ENCODE peak calls at places on chromosome 18, in nine cellular contexts. S is A549, V is tibial nerve, Y is tibial artery, F is fibroblast of lung, Z is cardiac fibroblast, R is fibroblast of the aortic adventitia, B is testis, M is neural progenitor cell. H is an unnamed sample.

GRCh38 chr18:26233208-26233607 is 7.0 kb downstream of the TAF4B start:
- DNase-seq in B (no peak), S (no peak), Z (no peak), V (no peak), F (no peak), Y (no peak), M (peak), R (no peak), H (no peak)

GRCh38 chr18:24792164-24792563 is 331.7 kb downstream of the HRH4 start:
- DNase-seq in S (no peak), B (no peak), F (no peak), Y (no peak), V (no peak), M (peak), Z (no peak), R (peak), H (no peak)

GRCh38 chr18:62325806-62326645 is 916 bp downstream of the TNFRSF11A start:
- DNase-seq in F (peak), R (no peak), V (no peak), B (no peak), S (peak), Z (peak), M (peak), Y (no peak), H (no peak)

GRCh38 chr18:57275111-57275510 is 77.2 kb upstream of the ST8SIA3 start:
- DNase-seq in S (no peak), V (no peak), Y (no peak), F (no peak), R (no peak), B (no peak), Z (no peak), M (no peak), H (no peak)

GRCh38 chr18:77087391-77088141 is 45.0 kb downstream of the MBP start:
- DNase-seq in M (peak), R (peak), F (peak), B (peak), Z (peak), V (no peak), S (no peak), Y (no peak), H (no peak)

GRCh38 chr18:11112218-11112750 is 37.1 kb downstream of the PIEZO2 start:
- DNase-seq in V (no peak), F (no peak), S (no peak), R (no peak), M (no peak), Y (no peak), B (no peak), Z (no peak), H (no peak)

GRCh38 chr18:26540041-26540628 is 8.2 kb downstream of the KCTD1 start:
- DNase-seq in V (no peak), Z (peak), R (peak), Y (no peak), M (no peak), S (no peak), B (no peak), F (peak), H (peak)

GRCh38 chr18:11987527-11987926 is 6.2 kb downstream of the IMPA2 start:
- DNase-seq in F (no peak), Z (peak), R (peak), M (no peak), B (no peak), S (no peak), V (no peak), Y (no peak), H (no peak)

GRCh38 chr18:1480309-1480708 is 575.6 kb downstream of the ADCYAP1 start:
- DNase-seq in V (no peak), M (no peak), Z (no peak), R (no peak), S (no peak), Y (no peak), B (no peak), F (no peak), H (no peak)

GRCh38 chr18:12860530-12860929 is 23.5 kb downstream of the PTPN2 start:
- DNase-seq in S (no peak), Z (no peak), V (no peak), F (no peak), B (no peak), M (no peak), Y (no peak), R (no peak), H (no peak)

GRCh38 chr18:50126466-50126865 is 68.5 kb downstream of the MYO5B start:
- DNase-seq in Y (no peak), Z (no peak), S (no peak), R (no peak), M (no peak), B (no peak), V (no peak), F (no peak), H (no peak)

GRCh38 chr18:33146009-33146408 is 294.5 kb downstream of the CCDC178 start:
- DNase-seq in Z (no peak), V (no peak), S (no peak), Y (no peak), B (no peak), M (no peak), R (no peak), F (no peak), H (no peak)

GRCh38 chr18:30954262-30954661 is 88.3 kb downstream of the DSC3 start:
- DNase-seq in V (no peak), F (no peak), S (no peak), R (no peak), B (no peak), M (no peak), Z (no peak), Y (no peak), H (no peak)
- TF ChIP-seq CTCF in V (no peak), F (no peak), S (no peak), R (no peak), B (no peak), M (no peak), Z (no peak), Y (no peak), H (no peak)

GRCh38 chr18:9838144-9838877 is 47.5 kb upstream of the TXNDC2 start:
- DNase-seq in B (no peak), F (peak), V (no peak), R (no peak), Y (no peak), M (peak), Z (no peak), S (no peak), H (peak)

GRCh38 chr18:9832871-9833270 is 52.9 kb upstream of the TXNDC2 start:
- DNase-seq in M (no peak), F (no peak), B (no peak), S (no peak), R (no peak), Z (no peak), V (no peak), Y (no peak), H (no peak)

GRCh38 chr18:9835796-9836195 is 50.0 kb upstream of the TXNDC2 start:
- DNase-seq in Z (no peak), B (no peak), M (no peak), F (peak), R (no peak), S (no peak), Y (no peak), V (no peak), H (no peak)

GRCh38 chr18:9834551-9834950 is 51.2 kb upstream of the TXNDC2 start:
- DNase-seq in V (no peak), M (no peak), S (no peak), R (no peak), Z (no peak), B (no peak), Y (no peak), F (no peak), H (no peak)

GRCh38 chr18:9835112-9835755 is 50.5 kb upstream of the TXNDC2 start:
- DNase-seq in R (no peak), S (no peak), M (no peak), Y (no peak), Z (no peak), B (no peak), V (no peak), F (peak), H (no peak)
- H3K4me3 ChIP-seq in R (no peak), S (no peak), M (no peak), Y (no peak), Z (no peak), B (no peak), V (no peak), F (no peak), H (no peak)

DNA sequence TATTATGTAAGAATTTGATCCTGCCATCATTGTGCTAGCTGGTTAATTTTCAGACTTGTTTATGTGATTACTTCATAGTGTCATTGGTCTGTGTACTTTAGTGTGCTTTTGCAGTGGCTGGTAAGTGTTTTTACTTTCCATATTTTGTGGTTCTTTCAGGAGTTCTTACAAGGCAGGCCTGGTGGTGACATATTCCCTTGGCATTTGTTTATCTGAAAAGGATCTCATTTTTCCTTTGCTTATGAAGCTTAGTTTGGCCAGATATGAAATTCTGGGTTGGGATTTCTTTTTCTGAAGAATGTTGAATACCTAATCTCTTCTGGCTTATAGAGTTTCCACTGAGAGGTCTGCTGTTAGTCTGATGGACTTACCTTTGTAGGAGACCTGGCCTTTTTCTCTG is 72.8 kb upstream of the MC4R start:
- DNase-seq in F (peak), B (no peak), S (no peak), M (no peak), R (peak), V (no peak), Z (peak), Y (no peak), H (peak)
- TF ChIP-seq CTCF in F (no peak), B (no peak), S (no peak), M (no peak), R (no peak), V (no peak), Z (no peak), Y (no peak), H (no peak)

GRCh38 chr18:63947051-63947790 is 1.9 kb upstream of the HMSD start:
- DNase-seq in S (no peak), Z (no peak), B (no peak), V (no peak), M (no peak), F (no peak), R (no peak), Y (no peak), H (no peak)

GRCh38 chr18:63951302-63951705 is 2.2 kb downstream of the HMSD start:
- DNase-seq in F (peak), B (no peak), S (no peak), R (no peak), Y (no peak), V (no peak), Z (peak), M (no peak), H (no peak)

GRCh38 chr18:63953811-63954210 is 4.7 kb downstream of the HMSD start:
- DNase-seq in V (no peak), B (no peak), S (no peak), Y (no peak), Z (no peak), F (no peak), M (no peak), R (peak), H (no peak)

DNA sequence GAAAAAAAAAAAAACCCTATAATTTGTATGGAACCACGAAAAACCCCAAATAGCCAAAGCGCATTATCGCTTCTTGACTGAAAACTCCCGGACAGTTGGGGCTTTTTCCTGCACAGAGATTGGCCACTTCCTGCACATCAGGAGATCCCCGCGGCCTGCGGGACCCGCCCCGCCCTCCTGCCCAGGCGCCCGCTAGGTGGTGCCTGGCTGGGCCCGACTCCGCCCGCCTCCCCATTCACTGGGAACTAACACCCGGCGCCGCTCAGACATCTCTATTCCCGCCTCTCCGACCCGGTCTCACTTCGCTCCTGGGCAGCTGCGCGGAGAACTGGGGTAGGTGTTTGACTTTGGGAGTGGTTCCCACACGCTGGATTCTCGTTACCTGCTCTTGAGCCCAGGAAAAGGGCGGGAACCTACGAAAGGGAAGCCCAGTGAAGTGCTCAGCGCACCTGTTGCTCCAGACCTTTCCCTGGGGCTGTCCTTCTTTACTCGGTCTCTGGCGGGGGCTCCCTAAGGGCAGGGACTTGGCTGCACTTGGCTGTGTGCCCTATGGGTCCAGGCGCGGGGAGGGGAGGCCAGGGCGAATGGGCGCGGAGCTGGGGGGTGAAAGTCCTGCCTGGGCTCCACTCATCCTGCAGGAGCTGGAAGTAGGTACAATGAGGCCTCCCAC is at the start of gene HMSD:
- DNase-seq in M (peak), R (peak), V (peak), F (peak), S (peak), Y (no peak), Z (peak), B (peak), H (no peak)
- H3K4me3 ChIP-seq in M (peak), R (peak), V (peak), F (peak), S (peak), Y (peak), Z (peak), B (peak), H (no peak)

DNA sequence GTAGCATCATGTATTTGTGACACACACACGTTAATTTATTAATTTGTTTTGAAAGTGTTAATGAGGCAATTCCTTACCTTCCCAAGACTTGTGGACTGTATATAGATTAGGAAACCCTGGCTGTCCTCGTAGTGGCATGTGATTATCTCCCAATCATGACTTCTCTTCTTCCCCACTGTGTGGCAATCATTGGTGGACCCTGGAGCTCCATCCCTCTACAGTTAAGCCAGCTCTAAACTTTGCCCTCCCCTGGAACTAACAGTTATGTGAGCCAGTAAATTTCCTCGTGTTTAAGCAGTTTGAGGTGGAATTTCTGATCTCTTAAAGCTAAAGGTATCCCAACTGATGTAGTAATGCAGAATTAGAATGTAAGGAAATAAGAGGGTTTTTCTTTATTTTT is 22.0 kb downstream of the GALNT1 start:
- DNase-seq in B (no peak), F (no peak), R (no peak), M (no peak), V (no peak), S (no peak), Y (no peak), Z (no peak), H (no peak)
- TF ChIP-seq CTCF in B (no peak), F (no peak), R (no peak), M (no peak), V (no peak), S (no peak), Y (no peak), Z (no peak), H (no peak)

DNA sequence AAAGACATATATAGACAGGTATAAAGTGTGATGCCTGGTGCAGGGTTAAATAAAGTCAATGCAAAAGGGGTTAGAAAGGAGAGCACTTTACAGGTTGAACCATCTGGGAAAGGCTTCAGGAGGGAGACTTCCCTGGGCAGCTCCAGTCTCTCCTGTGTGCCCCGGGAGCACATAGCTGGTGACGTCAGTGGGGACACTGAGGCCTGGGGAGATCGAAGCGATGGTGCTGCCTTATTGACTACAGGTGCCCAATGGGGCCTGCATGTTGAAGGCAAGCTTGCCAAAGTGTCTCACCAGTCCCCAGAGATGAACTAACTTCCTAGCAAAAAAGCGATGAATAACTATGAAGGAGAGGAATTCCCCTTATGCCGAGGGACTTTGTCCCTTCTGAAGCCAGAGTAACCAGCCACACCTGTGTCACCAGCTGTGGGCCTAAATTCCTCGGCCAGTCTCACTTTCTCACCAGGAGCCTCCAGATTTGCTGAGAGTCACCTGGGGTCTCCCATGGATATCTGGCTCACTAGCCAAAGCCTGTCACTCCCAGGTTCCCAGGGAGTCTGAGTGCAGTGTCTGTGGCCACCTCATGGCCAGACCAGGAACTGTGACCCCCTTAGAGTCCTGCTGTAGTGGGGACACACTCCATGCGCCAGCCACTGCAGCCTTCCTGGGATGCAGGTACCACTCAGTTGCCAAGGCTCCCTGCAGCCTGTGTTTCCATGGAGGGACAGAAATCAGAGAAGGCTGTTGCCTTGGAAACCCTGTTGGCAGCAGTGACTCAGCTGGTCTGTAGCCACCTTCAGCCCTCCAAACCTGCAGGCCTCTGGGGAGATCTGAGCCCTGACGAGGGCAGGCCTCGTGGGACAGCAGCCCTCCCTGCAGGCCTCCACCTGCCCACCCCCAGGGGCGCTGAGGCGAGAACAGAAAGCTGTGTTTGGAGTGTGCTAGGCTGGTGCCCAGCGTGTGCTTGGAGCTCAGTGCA is 128.7 kb downstream of the CTIF start:
- DNase-seq in Y (no peak), R (no peak), S (no peak), M (peak), Z (peak), B (peak), F (peak), V (no peak), H (no peak)
- H3K4me3 ChIP-seq in Y (no peak), R (no peak), S (no peak), M (no peak), Z (no peak), B (no peak), F (no peak), V (no peak), H (no peak)

H was measured in AG09309.